ENCODE peak calls at places on chromosomes 3 and 15, in ten cellular contexts. I is nephron progenitor cell; V is AG10803; H is progenitor cell of endocrine pancreas; R is effector CD4-positive, alpha-beta T cell; Y is activated CD4-positive, alpha-beta T cell treated with anti-CD3 and anti-CD28 coated beads for 24 hours; F is T-helper 17 cell; B is hippocampal formation; E is mesothelial cell of epicardium; D is EL. S is an unnamed sample.

GRCh38 chr3:42799376-42799775 is 4.9 kb downstream of the HIGD1A start:
- DNase-seq in I (no peak), V (no peak), H (no peak), R (no peak), Y (no peak), F (no peak), B (no peak), E (no peak), D (no peak), S (no peak)

GRCh38 chr3:16724487-16724886 is 119.3 kb upstream of the DAZL start:
- DNase-seq in I (no peak), V (no peak), H (no peak), R (no peak), Y (no peak), F (no peak), B (no peak), E (no peak), D (no peak), S (no peak)

GRCh38 chr3:42157915-42158538 is 66.9 kb downstream of the TRAK1 start:
- DNase-seq in I (no peak), V (no peak), H (no peak), R (no peak), Y (no peak), F (no peak), B (no peak), E (no peak), D (no peak), S (no peak)

GRCh38 chr3:120652896-120653545 is 29.0 kb downstream of the HGD start:
- DNase-seq in I (no peak), V (no peak), H (no peak), R (no peak), Y (no peak), F (no peak), B (no peak), E (no peak), D (no peak), S (no peak)

GRCh38 chr3:39438880-39439279 is 28.6 kb upstream of the MOBP start:
- DNase-seq in I (no peak), V (no peak), H (no peak), R (no peak), Y (no peak), F (no peak), B (no peak), E (no peak), D (no peak), S (no peak)

GRCh38 chr3:26963356-26963742 is 340.8 kb downstream of the LRRC3B start:
- DNase-seq in I (no peak), V (no peak), H (no peak), R (no peak), Y (no peak), F (no peak), B (peak), E (no peak), D (peak), S (no peak)

GRCh38 chr3:175149675-175150074 is 290.5 kb downstream of the NAALADL2 start:
- DNase-seq in I (no peak), V (no peak), H (no peak), R (no peak), Y (no peak), F (no peak), B (no peak), E (peak), D (no peak), S (no peak)

GRCh38 chr15:57185507-57186074 is 190.7 kb upstream of the CGNL1 start:
- DNase-seq in I (no peak), V (no peak), H (no peak), R (no peak), Y (no peak), F (no peak), B (no peak), E (no peak), D (no peak), S (no peak)

GRCh38 chr15:96183020-96183926 is 147.2 kb upstream of the NR2F2 start:
- DNase-seq in I (no peak), V (peak), H (no peak), R (no peak), Y (no peak), F (no peak), B (no peak), E (no peak), D (no peak), S (no peak)

GRCh38 chr15:58222698-58223097 is 84.5 kb downstream of the AQP9 start:
- DNase-seq in I (no peak), V (peak), H (no peak), R (no peak), Y (no peak), F (no peak), B (no peak), E (no peak), D (peak), S (no peak)

GRCh38 chr3:88469216-88469615 is 319.5 kb downstream of the C3orf38 start:
- DNase-seq in I (no peak), V (no peak), H (no peak), R (no peak), Y (no peak), F (no peak), B (no peak), E (no peak), D (no peak), S (no peak)

GRCh38 chr3:24060055-24060454 is 115.0 kb downstream of the NR1D2 start:
- DNase-seq in I (no peak), V (peak), H (no peak), R (no peak), Y (no peak), F (no peak), B (peak), E (peak), D (peak), S (no peak)

GRCh38 chr3:52231502-52232278 is 6.2 kb upstream of the TLR9 start:
- DNase-seq in I (peak), V (peak), H (peak), R (peak), Y (peak), F (peak), B (no peak), E (peak), D (peak), S (peak)

GRCh38 chr3:98188553-98188952 is 22.1 kb downstream of the OR5H15 start:
- DNase-seq in I (no peak), V (no peak), H (no peak), R (no peak), Y (no peak), F (no peak), B (no peak), E (no peak), D (peak), S (peak)

GRCh38 chr3:50260942-50261441 is 8.0 kb upstream of the SEMA3B start:
- DNase-seq in I (no peak), V (no peak), H (no peak), R (no peak), Y (no peak), F (no peak), B (no peak), E (no peak), D (no peak), S (no peak)

GRCh38 chr3:71069797-71070196 is 513.7 kb downstream of the FOXP1 start:
- DNase-seq in I (peak), V (peak), H (no peak), R (peak), Y (no peak), F (peak), B (peak), E (no peak), D (no peak), S (peak)

GRCh38 chr3:52891615-52892081 is 5.7 kb downstream of the STIMATE start:
- DNase-seq in I (no peak), V (peak), H (no peak), R (no peak), Y (no peak), F (no peak), B (no peak), E (no peak), D (peak), S (peak)

GRCh38 chr15:84807228-84807627 is 9.9 kb upstream of the ALPK3 start:
- DNase-seq in I (no peak), V (no peak), H (no peak), R (no peak), Y (no peak), F (no peak), B (no peak), E (no peak), D (no peak), S (no peak)

GRCh38 chr3:81300324-81300927 is 461.0 kb downstream of the GBE1 start:
- DNase-seq in I (no peak), V (no peak), H (no peak), R (no peak), Y (no peak), F (no peak), B (no peak), E (no peak), D (no peak), S (no peak)

GRCh38 chr15:80636675-80637074 is 58.4 kb upstream of the ABHD17C start:
- DNase-seq in I (no peak), V (no peak), H (no peak), R (no peak), Y (no peak), F (no peak), B (no peak), E (no peak), D (no peak), S (no peak)